ENCODE peak calls at places on chromosome 1, in six cellular contexts. R is ecto neural progenitor cell, A is PC-9, S is AG10803, I is GM23338, O is HTR-8/SVneo. N is an unnamed sample.

GRCh38 chr1:84078108-84078823 is 65.8 kb upstream of the PRKACB start:
- DNase-seq in S (peak), A (no peak), R (no peak), I (peak), O (peak), N (peak)

GRCh38 chr1:17419626-17420328 is 19.7 kb downstream of the RCC2 start:
- DNase-seq in R (peak), O (peak), I (peak), S (peak), A (no peak), N (peak)

GRCh38 chr1:40822890-40823289 is 39.3 kb downstream of the CITED4 start:
- DNase-seq in S (no peak), A (no peak), R (no peak), I (no peak), O (no peak), N (no peak)

GRCh38 chr1:42035205-42035829 is 116.6 kb upstream of the HIVEP3 start:
- DNase-seq in S (peak), I (peak), A (peak), R (peak), O (peak), N (peak)

GRCh38 chr1:208542309-208542708 is 298.1 kb upstream of the PLXNA2 start:
- DNase-seq in S (no peak), I (no peak), O (no peak), R (no peak), A (no peak), N (no peak)

GRCh38 chr1:2248854-2249558 is 20.9 kb downstream of the SKI start:
- DNase-seq in O (no peak), R (no peak), A (no peak), S (no peak), I (no peak), N (no peak)

GRCh38 chr1:148263128-148263905 is 111.2 kb upstream of the NBPF11 start:
- DNase-seq in S (peak), I (peak), R (peak), O (no peak), A (peak), N (peak)

GRCh38 chr1:175725684-175726083 is 17.7 kb downstream of the TNR start:
- DNase-seq in O (no peak), R (peak), S (no peak), A (peak), I (peak), N (peak)

GRCh38 chr1:3688356-3688755 is 36.0 kb downstream of the TP73 start:
- DNase-seq in A (peak), I (peak), R (no peak), S (no peak), O (no peak), N (peak)

GRCh38 chr1:153649137-153649866 is 9.2 kb upstream of the SNAPIN start:
- DNase-seq in S (no peak), A (no peak), R (no peak), I (no peak), O (no peak), N (no peak)

GRCh38 chr1:32337855-32338636 is 2.0 kb upstream of the MARCKSL1 start:
- DNase-seq in O (no peak), I (no peak), R (no peak), A (no peak), S (no peak), N (no peak)

GRCh38 chr1:235601087-235601486 is 48.5 kb downstream of the GNG4 start:
- DNase-seq in O (no peak), S (no peak), R (no peak), A (no peak), I (peak), N (peak)

GRCh38 chr1:201495447-201496295 is 11.3 kb downstream of the CSRP1 start:
- DNase-seq in S (peak), A (no peak), R (no peak), I (no peak), O (no peak), N (peak)

GRCh38 chr1:90725341-90725960 is 8.3 kb upstream of the BARHL2 start:
- DNase-seq in A (no peak), S (no peak), I (peak), R (peak), O (no peak), N (peak)

GRCh38 chr1:32393136-32393535 is 1.1 kb downstream of the BSDC1 start:
- DNase-seq in I (no peak), O (no peak), S (peak), R (no peak), A (no peak), N (no peak)

GRCh38 chr1:70685300-70686286 is 274.5 kb downstream of the CTH start:
- DNase-seq in O (peak), S (peak), A (peak), R (peak), I (peak), N (peak)

GRCh38 chr1:85617582-85618237 is 37.1 kb downstream of the CCN1 start:
- DNase-seq in S (peak), I (no peak), O (no peak), R (no peak), A (no peak), N (no peak)

GRCh38 chr1:217660353-217661062 is 29.4 kb downstream of the SPATA17 start:
- DNase-seq in O (peak), R (no peak), I (peak), S (peak), A (no peak), N (no peak)

GRCh38 chr1:183234660-183235476 is 48.8 kb downstream of the LAMC2 start:
- DNase-seq in S (peak), A (peak), O (peak), R (peak), I (peak), N (peak)

GRCh38 chr1:58784758-58785423 is 1.0 kb upstream of the JUN start:
- DNase-seq in A (peak), R (peak), S (peak), O (peak), I (peak), N (peak)

GRCh38 chr1:21818661-21819060 is 6.6 kb downstream of the LDLRAD2 start:
- DNase-seq in R (peak), A (no peak), S (peak), I (peak), O (peak), N (peak)

GRCh38 chr1:156429308-156430060 is 60.5 kb downstream of the RHBG start:
- DNase-seq in I (peak), A (no peak), S (no peak), O (no peak), R (no peak), N (no peak)

GRCh38 chr1:156627313-156627880 is 8.2 kb downstream of the HAPLN2 start:
- DNase-seq in O (peak), R (no peak), A (peak), I (peak), S (peak), N (peak)

GRCh38 chr1:204493882-204494280 is 724 bp downstream of the PIK3C2B start:
- DNase-seq in O (no peak), A (peak), I (peak), S (no peak), R (peak), N (peak)

GRCh38 chr1:36687312-36687711 is 204.6 kb upstream of the CSF3R start:
- DNase-seq in A (no peak), I (no peak), S (no peak), O (no peak), R (no peak), N (no peak)

GRCh38 chr1:207316622-207317510 is 4.6 kb upstream of the CD55 start:
- DNase-seq in S (peak), O (no peak), A (peak), I (peak), R (no peak), N (peak)

GRCh38 chr1:167935252-167936067 is 1.0 kb upstream of the DCAF6 start:
- DNase-seq in R (no peak), S (peak), I (peak), A (peak), O (peak), N (peak)

GRCh38 chr1:108708726-108709660 is 3.7 kb upstream of the FNDC7 start:
- DNase-seq in O (no peak), I (peak), S (no peak), A (no peak), R (no peak), N (peak)

GRCh38 chr1:58586296-58586695 is 9.2 kb upstream of the TACSTD2 start:
- DNase-seq in O (no peak), R (no peak), A (no peak), I (no peak), S (no peak), N (no peak)

N was measured in ELF-1.